ENCODE peak calls at places on chromosomes 4 and X, in seven cellular contexts. O is SIG-M5, K is fibroblast of pulmonary artery, C is EH, G is lower lobe of right lung, N is sciatic nerve, L is sigmoid colon. E is an unnamed sample.

GRCh38 chr4:156193800-156194199 is 240.1 kb upstream of the CTSO start:
- DNase-seq in K (no peak), G (no peak), L (peak), O (no peak), C (no peak), N (no peak), E (no peak)

GRCh38 chr4:15794905-15795304 is 16.8 kb downstream of the CD38 start:
- DNase-seq in L (no peak), K (peak), C (no peak), G (no peak), O (no peak), N (no peak), E (no peak)

GRCh38 chr4:77861500-77861899 is 1.1 kb upstream of the MRPL1 start:
- DNase-seq in G (no peak), O (no peak), C (peak), L (no peak), K (no peak), N (no peak), E (no peak)

GRCh38 chr4:186557486-186557885 is 2.1 kb upstream of the MTNR1A start:
- DNase-seq in G (no peak), O (no peak), C (peak), K (peak), L (no peak), N (no peak), E (no peak)

GRCh38 chr4:24690436-24690835 is 104.9 kb upstream of the SOD3 start:
- DNase-seq in O (no peak), C (peak), N (no peak), G (no peak), K (peak), L (no peak), E (no peak)

GRCh38 chr4:123587983-123588494 is 191.4 kb downstream of the SPRY1 start:
- DNase-seq in K (peak), O (no peak), G (no peak), C (peak), N (no peak), L (peak), E (no peak)

GRCh38 chr4:76197971-76198410 is 15.6 kb downstream of the SCARB2 start:
- DNase-seq in O (no peak), G (peak), C (peak), K (peak), N (peak), L (peak), E (no peak)

GRCh38 chr4:163562496-163562895 is 68.0 kb downstream of the TMA16 start:
- DNase-seq in C (no peak), K (no peak), G (no peak), L (no peak), O (no peak), N (no peak), E (no peak)

GRCh38 chr4:8707045-8707781 is 114.6 kb downstream of the CPZ start:
- DNase-seq in O (no peak), G (peak), K (no peak), N (no peak), C (no peak), L (peak), E (no peak)

GRCh38 chr4:147834480-147834879 is 102.6 kb downstream of the ARHGAP10 start:
- DNase-seq in L (no peak), O (no peak), C (no peak), K (no peak), G (no peak), N (no peak), E (no peak)

GRCh38 chrX:110402091-110402854 is 43.6 kb downstream of the RTL9 start:
- DNase-seq in C (peak), N (no peak), G (no peak), K (peak), L (peak), O (no peak), E (no peak)

GRCh38 chr4:51895816-51896408 is 53.0 kb downstream of the DCUN1D4 start:
- DNase-seq in N (peak), C (peak), L (peak), G (no peak), K (peak), O (peak), E (peak)

E was measured in NAMALWA.